ENCODE peak calls at places on chromosomes 16 and 17, in six cellular contexts. A is GM23338, S is cardiac fibroblast, E is IMR-90, Q is fibroblast of villous mesenchyme, T is PC-3. X is an unnamed sample.

GRCh38 chr16:70678898-70679652 is 6.8 kb downstream of the MTSS2 start:
- DNase-seq in E (no peak), A (peak; percentile 59), S (no peak), Q (no peak), T (no peak), X (no peak)

GRCh38 chr17:40870136-40870535 is 3.1 kb upstream of the KRT12 start:
- DNase-seq in Q (no peak), T (no peak), E (no peak), S (no peak), A (no peak), X (no peak)

GRCh38 chr17:79276824-79277223 is 202.2 kb downstream of the ENGASE start:
- DNase-seq in Q (no peak), S (no peak), A (no peak), E (no peak), T (no peak), X (no peak)

GRCh38 chr16:19294156-19294649 is 8.7 kb downstream of the CLEC19A start:
- DNase-seq in Q (peak; percentile 6), A (no peak), T (no peak), E (no peak), S (no peak), X (peak; percentile 21)

GRCh38 chr17:40645932-40646331 is 1.7 kb downstream of the SMARCE1 start:
- DNase-seq in E (no peak), Q (peak; percentile 13), T (no peak), A (no peak), S (no peak), X (no peak)

GRCh38 chr16:66263168-66263972 is 103.1 kb upstream of the CDH5 start:
- DNase-seq in E (no peak), S (no peak), T (no peak), Q (no peak), A (no peak), X (no peak)

GRCh38 chr17:29168079-29168758 is 12.0 kb downstream of the MYO18A start:
- DNase-seq in Q (no peak), T (no peak), S (no peak), E (no peak), A (no peak), X (no peak)

GRCh38 chr16:71972356-71972755 is 27.8 kb downstream of the PKD1L3 start:
- DNase-seq in E (no peak), S (no peak), T (no peak), Q (no peak), A (no peak), X (no peak)

GRCh38 chr16:83928341-83929055 is 24.5 kb upstream of the OSGIN1 start:
- DNase-seq in A (no peak), Q (peak; percentile 93), S (peak; percentile 73), T (peak; percentile 4), E (peak; percentile 85), X (peak; percentile 60)

GRCh38 chr16:29784157-29784556 is 6.1 kb downstream of the ZG16 start:
- DNase-seq in A (no peak), S (no peak), T (peak; percentile 75), Q (no peak), E (no peak), X (no peak)

GRCh38 chr16:54175169-54175551 is 111.4 kb downstream of the IRX3 start:
- DNase-seq in S (no peak), A (no peak), T (no peak), E (no peak), Q (no peak), X (no peak)

GRCh38 chr17:80475949-80476876 is at the start of gene NPTX1:
- DNase-seq in E (no peak), Q (no peak), A (peak; percentile 49), T (peak; percentile 23), S (no peak), X (no peak)

GRCh38 chr17:61247438-61247837 is 152.2 kb upstream of the TBX2 start:
- DNase-seq in A (no peak), S (no peak), Q (peak; percentile 99), T (no peak), E (peak; percentile 82), X (peak; percentile 65)

GRCh38 chr16:64165368-64165767 is 956.5 kb downstream of the CDH11 start:
- DNase-seq in E (no peak), S (no peak), A (no peak), T (no peak), Q (no peak), X (no peak)

GRCh38 chr16:57950382-57950781 is 20.5 kb downstream of the CNGB1 start:
- DNase-seq in S (no peak), A (no peak), E (no peak), T (no peak), Q (no peak), X (no peak)

GRCh38 chr17:8013731-8014557 is 11.5 kb downstream of the GUCY2D start:
- DNase-seq in E (no peak), A (no peak), T (no peak), S (no peak), Q (no peak), X (no peak)

GRCh38 chr17:8012045-8012580 is 9.7 kb downstream of the GUCY2D start:
- DNase-seq in A (no peak), E (no peak), Q (no peak), S (no peak), T (no peak), X (no peak)

GRCh38 chr17:8015236-8015956 is 13.0 kb downstream of the GUCY2D start:
- DNase-seq in T (no peak), A (peak; percentile 17), E (no peak), S (no peak), Q (no peak), X (no peak)

GRCh38 chr17:8014558-8014850 is 12.1 kb downstream of the GUCY2D start:
- DNase-seq in E (no peak), A (no peak), T (no peak), S (no peak), Q (no peak), X (no peak)

DNA sequence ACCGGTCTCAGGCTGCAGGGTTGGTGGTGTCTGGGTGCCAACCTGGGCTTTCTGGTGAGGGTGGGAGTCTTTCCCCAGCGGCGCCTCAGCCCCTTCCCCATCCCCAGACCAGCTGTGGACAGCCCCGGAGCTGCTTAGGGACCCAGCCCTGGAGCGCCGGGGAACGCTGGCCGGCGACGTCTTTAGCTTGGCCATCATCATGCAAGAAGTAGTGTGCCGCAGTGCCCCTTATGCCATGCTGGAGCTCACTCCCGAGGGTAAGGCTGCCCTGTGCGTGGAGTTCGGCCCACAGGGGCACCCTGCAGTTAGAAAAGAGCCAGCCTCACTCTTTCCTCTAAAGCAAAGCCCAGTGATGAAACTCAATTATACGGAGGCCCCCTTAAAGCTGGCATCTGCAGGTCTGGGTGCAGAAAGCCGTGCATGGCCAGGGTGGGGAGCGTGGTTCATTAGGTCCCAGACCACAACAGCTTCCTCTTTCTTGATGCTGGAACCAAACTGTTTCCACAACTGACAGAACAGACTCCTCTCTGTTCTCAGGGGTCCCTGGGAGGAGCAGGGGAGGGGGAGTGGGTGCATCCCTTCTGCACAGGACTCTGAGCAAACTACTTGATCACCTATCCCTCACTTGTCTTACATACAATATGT is 10.7 kb downstream of the GUCY2D start:
- DNase-seq in T (no peak), E (no peak), S (no peak), A (no peak), Q (no peak), X (no peak)
- TF ChIP-seq CTCF in T (no peak), E (no peak), S (no peak), A (no peak), Q (no peak), X (no peak)

GRCh38 chr17:44308865-44309264 is 464 bp downstream of the RUNDC3A start:
- DNase-seq in A (no peak), Q (no peak), T (no peak), E (no peak), S (no peak), X (no peak)

GRCh38 chr17:44308320-44308818 is at the start of gene RUNDC3A:
- DNase-seq in A (peak; percentile 94), T (peak; percentile 58), E (peak; percentile 69), S (peak; percentile 64), Q (peak; percentile 86), X (peak; percentile 77)

GRCh38 chr17:44309472-44309871 is 1.1 kb downstream of the RUNDC3A start:
- DNase-seq in E (no peak), Q (no peak), S (no peak), T (peak; percentile 55), A (no peak), X (no peak)

GRCh38 chr17:44310188-44310587 is 1.8 kb downstream of the RUNDC3A start:
- DNase-seq in S (no peak), T (no peak), Q (no peak), E (no peak), A (no peak), X (no peak)

DNA sequence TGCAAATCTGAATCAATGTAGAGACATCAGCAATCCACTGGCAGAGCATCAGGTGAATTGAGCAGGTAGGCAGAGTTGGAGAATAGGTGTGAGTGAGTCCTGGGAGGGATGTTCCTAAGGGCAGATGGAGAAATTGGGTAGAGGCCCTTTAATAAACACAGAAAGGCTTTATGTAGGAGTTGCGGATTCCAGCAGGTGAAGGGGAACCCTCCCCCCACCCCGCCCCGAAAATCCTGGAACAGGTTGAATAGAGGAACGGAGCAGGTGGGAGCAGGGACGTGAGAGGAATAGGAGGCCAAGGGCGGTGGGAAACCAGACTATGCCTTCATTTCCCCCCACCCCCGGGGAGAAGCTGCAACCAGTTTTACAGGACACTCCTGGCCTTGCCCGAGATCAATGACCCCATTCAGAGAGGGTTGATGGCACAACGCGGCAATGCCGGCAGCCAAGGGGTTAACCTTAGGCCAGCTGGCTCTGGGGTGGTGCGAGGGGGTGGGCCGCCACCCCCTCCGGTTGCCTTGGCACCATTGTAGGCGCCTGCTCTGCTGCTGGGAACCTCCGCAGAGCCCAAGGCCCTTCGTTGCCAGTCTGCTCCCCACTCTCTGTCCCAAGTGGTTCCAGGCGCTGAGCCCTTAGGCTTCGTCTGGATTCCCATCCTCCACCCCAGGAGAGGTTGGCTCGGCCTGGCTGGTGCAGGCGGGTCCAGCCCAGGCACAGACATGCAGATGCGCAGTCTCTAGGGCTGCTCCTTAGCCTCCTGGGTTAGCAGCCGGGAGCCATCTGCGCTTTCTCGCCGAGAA is 814 bp upstream of the RUNDC3A start:
- DNase-seq in A (peak; percentile 82), Q (peak; percentile 64), E (no peak), S (peak; percentile 13), T (no peak), X (peak; percentile 46)
- H3K4me3 ChIP-seq in A (peak overlapping the region; percentile 79), Q (peak overlapping the region; percentile 54), E (peak overlapping the region; percentile 41), S (no peak overlapping the region), T (no peak overlapping the region), X (no peak overlapping the region)

DNA sequence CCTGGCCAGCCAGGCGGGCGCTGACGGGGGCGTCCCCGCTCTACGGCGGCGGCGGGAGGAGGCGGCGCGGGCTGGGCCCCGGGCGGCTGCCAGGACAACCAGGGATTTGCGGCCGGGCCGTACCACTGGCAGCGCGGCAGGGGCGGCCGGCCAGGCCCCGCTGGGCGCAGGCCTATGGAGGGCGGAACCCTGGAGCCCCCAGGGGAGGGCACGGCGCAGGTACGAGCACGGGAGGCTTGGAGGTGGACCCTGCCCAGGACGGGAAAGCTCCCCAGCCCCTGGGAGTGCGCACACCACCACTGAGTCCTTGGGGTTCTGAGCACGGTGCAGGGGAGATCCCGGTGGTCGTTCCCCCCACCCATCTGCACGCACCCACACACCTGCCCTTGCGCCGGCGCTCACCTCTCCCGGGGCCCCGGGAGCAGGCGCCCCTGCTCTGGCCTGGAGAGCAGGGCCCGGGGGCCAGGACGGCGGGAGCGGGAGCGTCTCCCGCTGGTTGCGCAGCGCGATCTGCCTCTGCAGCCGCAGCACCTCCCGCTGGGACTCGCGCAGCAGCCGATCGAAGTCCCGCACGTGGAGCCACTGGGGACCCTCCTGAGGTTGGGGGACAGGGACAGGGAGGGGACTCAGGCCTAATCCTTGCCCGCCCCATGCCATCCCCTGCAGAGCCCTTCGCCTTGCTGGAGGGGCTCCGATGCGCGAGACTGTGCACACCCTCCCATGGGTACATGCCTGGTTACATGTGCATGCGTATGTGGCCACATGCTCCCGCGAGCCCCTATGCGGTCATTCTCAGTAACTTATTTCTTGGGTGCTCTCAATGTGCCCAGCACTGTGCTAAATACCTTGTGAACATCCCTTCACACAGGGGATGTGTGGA is 3.9 kb downstream of the TSPOAP1 start:
- DNase-seq in Q (peak; percentile 10), E (peak; percentile 18), A (peak; percentile 74), S (no peak), T (peak; percentile 56), X (no peak)
- TF ChIP-seq CTCF in Q (no peak), E (no peak), A (no peak), S (no peak), T (no peak), X (no peak)

GRCh38 chr16:1677339-1677738 is 740 bp upstream of the JPT2 start:
- DNase-seq in S (no peak), Q (no peak), E (no peak), T (no peak), A (peak; percentile 19), X (no peak)
- H3K4me3 ChIP-seq in S (no peak overlapping the region), Q (no peak overlapping the region), E (no peak overlapping the region), T (peak overlapping the region; percentile 76), A (peak overlapping the region; percentile 91), X (no peak overlapping the region)